ENCODE peak calls at places on chromosome 13, in four cellular contexts. One of them, this sample, is unnamed.

GRCh38 chr13:32391101-32391620 is 36.8 kb downstream of the N4BP2L1 start:
- DNase-seq in fibroblast of the aortic adventitia: no peak
- DNase-seq in HEK293T: no peak
- DNase-seq in SK-N-SH: no peak
- DNase-seq in this sample: no peak

GRCh38 chr13:51323824-51324511 is 15.5 kb upstream of the SERPINE3 start:
- DNase-seq in SK-N-SH: no peak
- DNase-seq in fibroblast of the aortic adventitia: no peak
- DNase-seq in HEK293T: no peak
- DNase-seq in this sample: no peak

GRCh38 chr13:106331116-106331515 is 204.3 kb downstream of the EFNB2 start:
- DNase-seq in SK-N-SH: no peak
- DNase-seq in fibroblast of the aortic adventitia: no peak
- DNase-seq in HEK293T: no peak
- DNase-seq in this sample: no peak

GRCh38 chr13:44404261-44405139 is 30.9 kb downstream of the SERP2 start:
- DNase-seq in SK-N-SH: peak
- DNase-seq in HEK293T: no peak
- DNase-seq in fibroblast of the aortic adventitia: no peak
- DNase-seq in this sample: no peak

GRCh38 chr13:105196052-105196451 is 1339.4 kb downstream of the EFNB2 start:
- DNase-seq in fibroblast of the aortic adventitia: peak
- DNase-seq in SK-N-SH: no peak
- DNase-seq in HEK293T: no peak
- DNase-seq in this sample: peak

GRCh38 chr13:30410705-30411125 is 11.6 kb upstream of the UBE2L5 start:
- DNase-seq in fibroblast of the aortic adventitia: peak
- DNase-seq in SK-N-SH: no peak
- DNase-seq in HEK293T: no peak
- DNase-seq in this sample: no peak

GRCh38 chr13:107827840-107828549 is 387.3 kb downstream of the LIG4 start:
- DNase-seq in fibroblast of the aortic adventitia: peak
- DNase-seq in SK-N-SH: peak
- DNase-seq in HEK293T: no peak
- DNase-seq in this sample: no peak

GRCh38 chr13:102610296-102610895 is 13.6 kb downstream of the TPP2 start:
- DNase-seq in SK-N-SH: no peak
- DNase-seq in HEK293T: no peak
- DNase-seq in fibroblast of the aortic adventitia: no peak
- DNase-seq in this sample: no peak

GRCh38 chr13:40982772-40983171 is 36.3 kb downstream of the ELF1 start:
- DNase-seq in SK-N-SH: peak
- DNase-seq in fibroblast of the aortic adventitia: peak
- DNase-seq in HEK293T: peak
- DNase-seq in this sample: peak

GRCh38 chr13:45954861-45955595 is 97.5 kb downstream of the ZC3H13 start:
- DNase-seq in fibroblast of the aortic adventitia: no peak
- DNase-seq in SK-N-SH: no peak
- DNase-seq in HEK293T: no peak
- DNase-seq in this sample: no peak

GRCh38 chr13:71524245-71525002 is 342.6 kb downstream of the DACH1 start:
- DNase-seq in SK-N-SH: peak
- DNase-seq in fibroblast of the aortic adventitia: no peak
- DNase-seq in HEK293T: no peak
- DNase-seq in this sample: no peak

GRCh38 chr13:34567558-34567957 is 374.5 kb upstream of the NBEA start:
- DNase-seq in fibroblast of the aortic adventitia: no peak
- DNase-seq in HEK293T: no peak
- DNase-seq in SK-N-SH: no peak
- DNase-seq in this sample: no peak

GRCh38 chr13:110697842-110698241 is 8.1 kb downstream of the CARS2 start:
- DNase-seq in HEK293T: no peak
- DNase-seq in fibroblast of the aortic adventitia: no peak
- DNase-seq in SK-N-SH: no peak
- DNase-seq in this sample: no peak

GRCh38 chr13:24050292-24050711 is 110.2 kb upstream of the SPATA13 start:
- DNase-seq in SK-N-SH: no peak
- DNase-seq in fibroblast of the aortic adventitia: peak
- DNase-seq in HEK293T: no peak
- DNase-seq in this sample: peak

GRCh38 chr13:61500176-61500575 is 84.5 kb upstream of the PCDH20 start:
- DNase-seq in SK-N-SH: no peak
- DNase-seq in fibroblast of the aortic adventitia: no peak
- DNase-seq in HEK293T: no peak
- DNase-seq in this sample: no peak

GRCh38 chr13:43991773-43992201 is 112.1 kb downstream of the LACC1 start:
- DNase-seq in SK-N-SH: no peak
- DNase-seq in fibroblast of the aortic adventitia: no peak
- DNase-seq in HEK293T: no peak
- DNase-seq in this sample: no peak

GRCh38 chr13:67227131-67227983 is 2.8 kb downstream of the PCDH9 start:
- DNase-seq in HEK293T: no peak
- DNase-seq in fibroblast of the aortic adventitia: no peak
- DNase-seq in SK-N-SH: no peak
- DNase-seq in this sample: no peak

GRCh38 chr13:58991826-58992477 is 1171.8 kb downstream of the DIAPH3 start:
- DNase-seq in SK-N-SH: no peak
- DNase-seq in HEK293T: no peak
- DNase-seq in fibroblast of the aortic adventitia: no peak
- DNase-seq in this sample: no peak

GRCh38 chr13:78437781-78438180 is 165.6 kb downstream of the POU4F1 start:
- DNase-seq in HEK293T: no peak
- DNase-seq in fibroblast of the aortic adventitia: no peak
- DNase-seq in SK-N-SH: no peak
- DNase-seq in this sample: no peak